ENCODE peak calls at places on chromosomes 5 and 9, in eight cellular contexts. O, B, W, F, S, E, V and Y are unnamed samples.

GRCh38 chr5:57441557-57441956 is 41.1 kb downstream of the ACTBL2 start:
- DNase-seq in O (peak; percentile 100), B (no peak), W (no peak), F (peak; percentile 99), S (peak; percentile 96), E (no peak), V (peak; percentile 97), Y (peak; percentile 85)

GRCh38 chr5:55004728-55005127 is 19.3 kb upstream of the GZMK start:
- DNase-seq in O (peak; percentile 77), B (no peak), W (no peak), F (peak; percentile 84), S (no peak), E (no peak), V (peak; percentile 38), Y (peak; percentile 55)

GRCh38 chr5:170121321-170121720 is 15.6 kb downstream of the FOXI1 start:
- DNase-seq in O (peak; percentile 64), B (no peak), W (no peak), F (peak; percentile 17), S (no peak), E (no peak), V (peak; percentile 17), Y (no peak)

GRCh38 chr5:118967059-118967508 is 21.3 kb downstream of the DTWD2 start:
- DNase-seq in O (no peak), B (no peak), W (no peak), F (no peak), S (no peak), E (no peak), V (no peak), Y (no peak)

GRCh38 chr9:4365055-4365454 is 65.2 kb upstream of the GLIS3 start:
- DNase-seq in O (no peak), B (no peak), W (no peak), F (no peak), S (no peak), E (no peak), V (no peak), Y (no peak)

GRCh38 chr9:111386386-111386785 is 56.4 kb upstream of the OR2K2 start:
- DNase-seq in O (no peak), B (no peak), W (no peak), F (no peak), S (peak; percentile 49), E (no peak), V (no peak), Y (no peak)

GRCh38 chr9:128101690-128102089 is 25.8 kb downstream of the PTGES2 start:
- DNase-seq in O (no peak), B (peak; percentile 56), W (no peak), F (no peak), S (no peak), E (no peak), V (no peak), Y (no peak)

GRCh38 chr5:132655821-132656773 is 1.9 kb upstream of the IL13 start:
- DNase-seq in O (peak; percentile 22), B (no peak), W (no peak), F (peak; percentile 8), S (no peak), E (no peak), V (no peak), Y (no peak)

GRCh38 chr9:88578486-88579362 is 43.7 kb downstream of the NXNL2 start:
- DNase-seq in O (peak; percentile 81), B (peak; percentile 75), W (peak; percentile 93), F (peak; percentile 81), S (peak; percentile 51), E (peak; percentile 80), V (peak; percentile 60), Y (peak; percentile 41)

GRCh38 chr9:78601957-78602565 is 305.1 kb downstream of the PSAT1 start:
- DNase-seq in O (peak; percentile 60), B (no peak), W (peak; percentile 45), F (peak; percentile 73), S (peak; percentile 50), E (peak; percentile 20), V (no peak), Y (peak; percentile 74)

GRCh38 chr9:86407022-86407421 is 52.8 kb upstream of the TUT7 start:
- DNase-seq in O (peak; percentile 51), B (no peak), W (no peak), F (peak; percentile 75), S (no peak), E (no peak), V (peak; percentile 71), Y (peak; percentile 84)

GRCh38 chr9:130333041-130334040 is 67.8 kb downstream of the HMCN2 start:
- DNase-seq in O (peak; percentile 20), B (no peak), W (no peak), F (no peak), S (no peak), E (no peak), V (no peak), Y (no peak)

GRCh38 chr9:14103115-14103514 is 210.8 kb downstream of the NFIB start:
- DNase-seq in O (peak; percentile 63), B (no peak), W (no peak), F (no peak), S (no peak), E (no peak), V (no peak), Y (peak; percentile 35)

GRCh38 chr9:136342191-136343120 is 15.1 kb downstream of the GPSM1 start:
- DNase-seq in O (peak; percentile 44), B (peak; percentile 87), W (peak; percentile 96), F (peak; percentile 56), S (peak; percentile 27), E (peak; percentile 80), V (peak; percentile 62), Y (no peak)

GRCh38 chr5:172666251-172666650 is 25.2 kb downstream of the NEURL1B start:
- DNase-seq in O (peak; percentile 71), B (no peak), W (no peak), F (peak; percentile 46), S (no peak), E (no peak), V (no peak), Y (no peak)

GRCh38 chr9:83002329-83002728 is 60.6 kb downstream of the RASEF start:
- DNase-seq in O (no peak), B (no peak), W (no peak), F (no peak), S (no peak), E (no peak), V (no peak), Y (no peak)

GRCh38 chr9:136511670-136512592 is 29.1 kb upstream of the SEC16A start:
- DNase-seq in O (no peak), B (peak; percentile 84), W (no peak), F (peak; percentile 47), S (no peak), E (peak; percentile 37), V (no peak), Y (no peak)

GRCh38 chr9:88503101-88503844 is 31.7 kb upstream of the NXNL2 start:
- DNase-seq in O (no peak), B (no peak), W (no peak), F (no peak), S (no peak), E (no peak), V (no peak), Y (no peak)

GRCh38 chr5:33043598-33043997 is 332.5 kb downstream of the NPR3 start:
- DNase-seq in O (no peak), B (no peak), W (no peak), F (no peak), S (no peak), E (no peak), V (no peak), Y (peak; percentile 25)

GRCh38 chr5:10288600-10289213 is 19.0 kb downstream of the CMBL start:
- DNase-seq in O (no peak), B (peak; percentile 74), W (peak; percentile 46), F (no peak), S (no peak), E (peak; percentile 26), V (no peak), Y (peak; percentile 47)
- TF ChIP-seq CTCF in O (no peak), B (no peak), W (no peak), F (no peak), S (no peak), E (no peak), V (no peak), Y (no peak)

GRCh38 chr5:12269164-12269563 is 364.9 kb upstream of the CTNND2 start:
- DNase-seq in O (no peak), B (no peak), W (no peak), F (no peak), S (no peak), E (no peak), V (no peak), Y (no peak)

GRCh38 chr5:12270914-12271313 is 366.7 kb upstream of the CTNND2 start:
- DNase-seq in O (no peak), B (no peak), W (no peak), F (no peak), S (no peak), E (no peak), V (no peak), Y (no peak)

GRCh38 chr5:12277504-12278192 is 373.4 kb upstream of the CTNND2 start:
- DNase-seq in O (no peak), B (no peak), W (no peak), F (no peak), S (no peak), E (no peak), V (no peak), Y (no peak)

GRCh38 chr5:12272389-12272788 is 368.1 kb upstream of the CTNND2 start:
- DNase-seq in O (no peak), B (no peak), W (no peak), F (no peak), S (no peak), E (no peak), V (no peak), Y (no peak)

GRCh38 chr5:12274236-12274635 is 370.0 kb upstream of the CTNND2 start:
- DNase-seq in O (no peak), B (no peak), W (no peak), F (no peak), S (no peak), E (no peak), V (no peak), Y (no peak)
- TF ChIP-seq CTCF in O (no peak), B (no peak), W (no peak), F (no peak), S (no peak), E (no peak), V (no peak), Y (no peak)

GRCh38 chr5:1594336-1595106 is 70.8 kb upstream of the LPCAT1 start:
- DNase-seq in O (peak; percentile 51), B (peak; percentile 80), W (peak; percentile 84), F (peak; percentile 38), S (no peak), E (peak; percentile 11), V (peak; percentile 29), Y (no peak)
- TF ChIP-seq CTCF in O (peak; percentile 30), B (peak; percentile 56), W (no peak), F (peak; percentile 34), S (no peak), E (peak; percentile 35), V (peak; percentile 25), Y (peak; percentile 58)

GRCh38 chr5:137580030-137580429 is 80.9 kb upstream of the SPOCK1 start:
- DNase-seq in O (no peak), B (no peak), W (no peak), F (no peak), S (no peak), E (no peak), V (no peak), Y (no peak)
- TF ChIP-seq CTCF in O (peak; percentile 24), B (peak; percentile 29), W (no peak), F (peak; percentile 27), S (peak; percentile 26), E (no peak), V (peak; percentile 34), Y (peak; percentile 38)